ENCODE peak calls at places on chromosome 21, in seven cellular contexts. F, V, M, R, P, I and Z are unnamed samples.

GRCh38 chr21:43767498-43767979 is 8.6 kb downstream of the CSTB start:
- DNase-seq in R (no peak), M (no peak), F (no peak), P (no peak), I (no peak), V (no peak), Z (no peak)

GRCh38 chr21:46127239-46128105 is 27.9 kb downstream of the FTCD start:
- DNase-seq in M (no peak), P (no peak), I (no peak), F (no peak), V (no peak), R (no peak), Z (peak; percentile 81)

GRCh38 chr21:40129809-40130208 is 262.6 kb downstream of the PCP4 start:
- DNase-seq in P (no peak), V (no peak), R (no peak), I (no peak), F (no peak), M (no peak), Z (no peak)

GRCh38 chr21:41879190-41879998 is at the start of gene PRDM15:
- DNase-seq in V (peak; percentile 43), M (peak; percentile 48), F (peak; percentile 94), R (peak; percentile 86), I (peak; percentile 84), P (peak; percentile 86), Z (peak; percentile 93)

GRCh38 chr21:44354001-44354405 is 582 bp downstream of the TRPM2 start:
- DNase-seq in M (no peak), P (no peak), F (no peak), I (no peak), R (no peak), V (no peak), Z (no peak)

GRCh38 chr21:17370263-17370662 is 142.6 kb upstream of the CXADR start:
- DNase-seq in M (no peak), V (no peak), P (no peak), F (no peak), I (no peak), R (no peak), Z (no peak)

GRCh38 chr21:41993744-41994143 is 16.4 kb downstream of the ZBTB21 start:
- DNase-seq in F (no peak), M (peak; percentile 84), R (no peak), I (no peak), P (no peak), V (peak; percentile 65), Z (no peak)

GRCh38 chr21:42674351-42674940 is 21.0 kb downstream of the PDE9A start:
- DNase-seq in I (peak; percentile 25), M (no peak), R (peak; percentile 75), P (no peak), F (peak; percentile 76), V (no peak), Z (no peak)

GRCh38 chr21:25638634-25639166 is 358 bp upstream of the JAM2 start:
- DNase-seq in I (no peak), P (no peak), F (no peak), V (no peak), R (no peak), M (no peak), Z (no peak)

GRCh38 chr21:45427331-45428271 is 22.6 kb downstream of the COL18A1 start:
- DNase-seq in F (no peak), R (peak; percentile 42), P (no peak), V (peak; percentile 83), M (peak; percentile 57), I (no peak), Z (peak; percentile 91)

GRCh38 chr21:36015096-36015495 is 45.2 kb downstream of the SETD4 start:
- DNase-seq in P (no peak), V (no peak), R (no peak), I (no peak), F (no peak), M (no peak), Z (no peak)

GRCh38 chr21:42466700-42467612 is 29.1 kb downstream of the RSPH1 start:
- DNase-seq in I (no peak), P (peak; percentile 51), V (no peak), F (no peak), R (no peak), M (no peak), Z (no peak)

GRCh38 chr21:46027855-46028493 is 46.4 kb downstream of the COL6A1 start:
- DNase-seq in I (no peak), V (peak; percentile 58), R (no peak), F (no peak), P (no peak), M (no peak), Z (no peak)

GRCh38 chr21:43302356-43302700 is 124.6 kb downstream of the SIK1 start:
- DNase-seq in V (no peak), M (no peak), F (no peak), P (no peak), I (no peak), R (peak; percentile 8), Z (no peak)

GRCh38 chr21:16195476-16195875 is 465.7 kb downstream of the USP25 start:
- DNase-seq in M (no peak), F (no peak), I (no peak), P (no peak), V (peak; percentile 13), R (no peak), Z (no peak)

GRCh38 chr21:42553435-42553834 is 39.8 kb downstream of the SLC37A1 start:
- DNase-seq in I (no peak), P (no peak), R (no peak), F (no peak), M (no peak), V (no peak), Z (no peak)

GRCh38 chr21:17793675-17794123 is 25.5 kb downstream of the C21orf91 start:
- DNase-seq in M (no peak), P (no peak), R (no peak), F (peak; percentile 39), I (no peak), V (peak; percentile 11), Z (no peak)

GRCh38 chr21:35375115-35375514 is 326.0 kb upstream of the RUNX1 start:
- DNase-seq in I (no peak), P (no peak), M (peak; percentile 67), F (no peak), R (no peak), V (peak; percentile 39), Z (no peak)

GRCh38 chr21:45333583-45334121 is 46.0 kb upstream of the POFUT2 start:
- DNase-seq in R (peak; percentile 3), F (no peak), I (no peak), M (no peak), P (no peak), V (no peak), Z (no peak)

GRCh38 chr21:16304700-16305099 is 574.9 kb downstream of the USP25 start:
- DNase-seq in V (no peak), M (no peak), R (no peak), P (no peak), I (no peak), F (no peak), Z (no peak)

GRCh38 chr21:46413365-46413696 is 45.4 kb upstream of the DIP2A start:
- DNase-seq in R (no peak), P (no peak), I (no peak), F (no peak), V (no peak), M (no peak), Z (no peak)

GRCh38 chr21:25569711-25570110 is 37.6 kb downstream of the MRPL39 start:
- DNase-seq in I (no peak), V (no peak), M (no peak), R (no peak), P (no peak), F (no peak), Z (no peak)

GRCh38 chr21:45365186-45365607 is 39.8 kb upstream of the COL18A1 start:
- DNase-seq in M (no peak), P (no peak), V (no peak), R (no peak), I (no peak), F (no peak), Z (no peak)

GRCh38 chr21:20443558-20444155 is 554.6 kb upstream of the NCAM2 start:
- DNase-seq in R (no peak), I (no peak), F (peak; percentile 25), M (no peak), V (no peak), P (no peak), Z (no peak)

GRCh38 chr21:41740604-41741252 is 26.1 kb downstream of the RIPK4 start:
- DNase-seq in F (no peak), R (no peak), I (no peak), V (no peak), M (no peak), P (no peak), Z (no peak)

GRCh38 chr21:38794978-38795377 is 10.8 kb upstream of the ETS2 start:
- DNase-seq in M (no peak), F (no peak), R (no peak), I (no peak), V (no peak), P (no peak), Z (no peak)
- TF ChIP-seq CTCF in M (no peak), F (no peak), R (no peak), I (no peak), V (no peak), P (no peak), Z (no peak)

DNA sequence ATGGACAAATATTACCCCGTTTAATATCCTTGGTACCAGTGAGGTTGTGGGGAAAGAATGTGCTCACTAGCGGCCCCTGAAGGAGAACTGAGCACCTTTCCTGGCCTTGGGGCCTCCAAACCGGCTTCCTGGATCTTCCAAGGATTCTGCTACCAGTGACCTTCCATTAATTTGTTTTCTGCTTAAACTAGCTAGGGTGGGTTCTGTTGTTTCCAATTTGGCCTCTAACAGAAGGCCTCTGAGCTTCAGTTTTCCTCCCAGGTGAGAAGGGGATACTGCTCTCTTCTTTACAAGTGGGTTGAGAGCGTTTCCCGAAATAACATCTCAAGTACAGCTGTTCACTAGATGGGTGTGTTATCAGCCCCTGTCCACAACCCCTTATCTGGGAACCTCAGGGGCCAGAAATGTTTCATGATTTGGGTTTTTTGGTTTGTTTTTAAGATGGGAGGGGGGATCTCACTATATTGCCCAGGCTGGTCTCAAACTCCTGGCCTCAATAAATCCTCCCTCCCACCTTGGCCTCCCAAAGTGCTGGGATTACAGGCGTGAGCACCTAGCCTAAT is 16.9 kb upstream of the IFNGR2 start:
- DNase-seq in P (no peak), V (no peak), R (no peak), I (peak; percentile 25), M (no peak), F (no peak), Z (no peak)
- TF ChIP-seq CTCF in P (peak; percentile 23), V (peak; percentile 31), R (no peak), I (no peak), M (peak; percentile 17), F (peak; percentile 42), Z (peak; percentile 27)

DNA sequence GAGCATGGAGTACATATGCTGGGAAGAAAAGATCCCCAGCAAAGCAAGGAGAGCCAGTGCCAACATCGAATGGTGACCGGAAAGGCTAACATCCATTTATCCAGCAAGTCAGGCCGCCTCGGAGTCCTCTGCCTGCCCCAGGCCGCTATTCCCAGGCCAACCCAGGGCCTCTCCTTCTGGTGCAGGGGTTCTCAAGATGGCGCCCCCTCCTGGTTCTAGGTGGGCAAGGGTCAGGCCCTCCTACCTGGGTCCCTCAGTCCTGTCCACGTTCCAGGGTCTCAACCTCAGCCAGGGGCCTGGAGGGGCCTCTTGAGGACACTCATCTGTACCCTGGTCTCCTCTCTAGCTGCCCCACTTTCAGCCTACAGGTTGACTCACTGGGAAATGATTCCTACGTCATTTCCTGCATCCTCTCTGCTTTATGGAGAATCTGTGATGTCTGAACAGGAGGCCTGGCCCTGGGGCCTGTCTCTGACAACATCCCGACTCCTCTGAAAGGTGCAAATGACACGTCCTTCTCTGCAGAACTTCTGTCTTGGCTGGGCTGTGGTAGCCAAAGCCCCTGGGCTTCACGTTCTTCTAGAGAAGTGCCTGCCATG is 145.3 kb downstream of the PSMG1 start:
- DNase-seq in F (no peak), M (no peak), I (no peak), V (no peak), P (peak; percentile 9), R (no peak), Z (no peak)
- TF ChIP-seq CTCF in F (peak; percentile 26), M (peak; percentile 8), I (peak; percentile 33), V (peak; percentile 5), P (no peak), R (no peak), Z (no peak)

GRCh38 chr21:19236209-19236608 is 832.6 kb upstream of the TMPRSS15 start:
- DNase-seq in I (no peak), P (no peak), M (no peak), R (no peak), V (no peak), F (no peak), Z (no peak)
- TF ChIP-seq CTCF in I (no peak), P (no peak), M (no peak), R (no peak), V (no peak), F (no peak), Z (no peak)